ENCODE peak calls at places on chromosomes 2 and 18, in seven cellular contexts. G is NT2/D1, R is cardiac muscle cell, O is uterus, L is lower lobe of right lung, I is heart right ventricle, W is IMR-90. K is an unnamed sample.

GRCh38 chr2:182372661-182373060 is 54.2 kb downstream of the PDE1A start:
- DNase-seq in G (no peak), R (no peak), O (peak; percentile 29), L (no peak), I (no peak), W (peak; percentile 91), K (no peak)

GRCh38 chr2:66691199-66691975 is 256.5 kb downstream of the MEIS1 start:
- DNase-seq in G (no peak), R (no peak), O (no peak), L (no peak), I (no peak), W (peak; percentile 14), K (no peak)

GRCh38 chr18:7584646-7585271 is 17.6 kb downstream of the PTPRM start:
- DNase-seq in G (no peak), R (no peak), O (no peak), L (no peak), I (no peak), W (no peak), K (no peak)

GRCh38 chr2:65228249-65228750 is 669 bp downstream of the ACTR2 start:
- DNase-seq in G (no peak), R (no peak), O (no peak), L (no peak), I (no peak), W (peak; percentile 39), K (no peak)

GRCh38 chr2:52264488-52264887 is 1232.6 kb upstream of the NRXN1 start:
- DNase-seq in G (no peak), R (no peak), O (no peak), L (no peak), I (no peak), W (no peak), K (no peak)

GRCh38 chr18:72674710-72675109 is 130.6 kb upstream of the CBLN2 start:
- DNase-seq in G (no peak), R (no peak), O (no peak), L (no peak), I (no peak), W (no peak), K (no peak)

GRCh38 chr2:126889071-126889470 is 9.6 kb upstream of the TEX51 start:
- DNase-seq in G (no peak), R (no peak), O (no peak), L (no peak), I (no peak), W (no peak), K (no peak)

GRCh38 chr2:27703638-27704341 is 40.1 kb downstream of the SLC4A1AP start:
- DNase-seq in G (peak; percentile 83), R (peak; percentile 88), O (peak; percentile 87), L (peak; percentile 73), I (peak; percentile 70), W (peak; percentile 96), K (peak; percentile 78)

GRCh38 chr2:142582317-142582716 is 295.1 kb upstream of the KYNU start:
- DNase-seq in G (no peak), R (no peak), O (no peak), L (no peak), I (no peak), W (no peak), K (no peak)

GRCh38 chr2:15031745-15032240 is 399.3 kb downstream of the LRATD1 start:
- DNase-seq in G (peak; percentile 23), R (no peak), O (no peak), L (no peak), I (no peak), W (no peak), K (no peak)

GRCh38 chr2:42901076-42901645 is 108.8 kb upstream of the HAAO start:
- DNase-seq in G (no peak), R (no peak), O (no peak), L (no peak), I (no peak), W (peak; percentile 75), K (no peak)

GRCh38 chr2:143778981-143779380 is 649.8 kb downstream of the ARHGAP15 start:
- DNase-seq in G (no peak), R (no peak), O (no peak), L (no peak), I (no peak), W (peak; percentile 62), K (no peak)

GRCh38 chr18:79611040-79611681 is 68.4 kb upstream of the CTDP1 start:
- DNase-seq in G (peak; percentile 44), R (no peak), O (peak; percentile 61), L (peak; percentile 22), I (peak; percentile 55), W (peak; percentile 92), K (peak; percentile 51)

GRCh38 chr2:190315273-190315672 is 4.4 kb downstream of the HIBCH start:
- DNase-seq in G (no peak), R (no peak), O (no peak), L (no peak), I (no peak), W (no peak), K (no peak)

GRCh38 chr2:215870088-215870490 is 143.3 kb downstream of the MREG start:
- DNase-seq in G (no peak), R (no peak), O (no peak), L (no peak), I (no peak), W (peak; percentile 72), K (no peak)

GRCh38 chr2:46314065-46314835 is 17.0 kb downstream of the EPAS1 start:
- DNase-seq in G (no peak), R (no peak), O (no peak), L (no peak), I (no peak), W (no peak), K (no peak)

GRCh38 chr2:202450785-202451184 is 74.7 kb downstream of the BMPR2 start:
- DNase-seq in G (no peak), R (no peak), O (no peak), L (no peak), I (no peak), W (peak; percentile 59), K (no peak)

GRCh38 chr18:12838178-12838634 is 45.8 kb downstream of the PTPN2 start:
- DNase-seq in G (no peak), R (no peak), O (peak; percentile 20), L (peak; percentile 80), I (no peak), W (peak; percentile 90), K (no peak)

DNA sequence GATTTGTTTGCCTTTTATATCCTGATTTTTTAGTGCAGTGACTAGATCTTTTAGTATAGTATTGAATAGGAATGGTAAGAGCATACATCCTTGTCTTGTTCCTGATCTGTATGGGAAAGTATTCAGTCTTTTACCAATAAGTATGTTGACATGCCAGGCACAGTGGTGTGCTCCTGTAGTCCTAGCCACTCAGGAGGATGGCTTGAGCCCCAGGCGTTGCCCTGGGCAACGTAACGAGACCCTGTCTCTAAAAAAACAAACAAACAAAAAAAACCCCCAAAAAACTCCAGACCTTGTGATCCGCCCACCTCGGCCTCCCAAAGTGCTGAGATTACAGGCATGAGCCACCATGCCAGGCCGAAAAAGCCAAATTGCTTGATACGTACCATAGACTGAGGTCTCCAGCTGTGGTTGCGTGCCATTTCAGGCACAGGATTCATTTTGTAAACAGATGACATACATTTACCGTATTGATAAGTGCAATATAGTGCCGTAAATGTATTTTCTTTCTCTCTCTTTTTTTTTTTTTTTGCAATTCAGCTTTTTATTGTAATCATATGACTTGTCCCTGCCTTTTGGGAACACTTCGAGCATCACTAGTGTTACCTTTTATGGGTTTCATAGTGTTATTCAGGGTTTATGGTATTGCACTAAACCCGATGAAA is 18.5 kb downstream of the BIRC6 start:
- DNase-seq in G (peak; percentile 15), R (no peak), O (no peak), L (no peak), I (no peak), W (no peak), K (no peak)
- H3K4me1 ChIP-seq in G (no peaks in the 10 kb centered on the region), R (no peaks in the 10 kb centered on the region), O (no peaks in the 10 kb centered on the region), L (peaks cover 25% of the 10 kb centered on the region), I (peaks cover 16% of the 10 kb centered on the region), W (peaks cover 5% of the 10 kb centered on the region), K (peaks cover 46% of the 10 kb centered on the region)

GRCh38 chr2:227378371-227378782 is 729 bp downstream of the TM4SF20 start:
- DNase-seq in G (no peak), R (no peak), O (no peak), L (no peak), I (no peak), W (peak; percentile 45), K (no peak)
- H3K27me3 ChIP-seq in G (no peaks in the 10 kb centered on the region), R (no peaks in the 10 kb centered on the region), O (no peaks in the 10 kb centered on the region), L (no peaks in the 10 kb centered on the region), I (peaks cover 8% of the 10 kb centered on the region), W (no peaks in the 10 kb centered on the region), K (peaks cover 64% of the 10 kb centered on the region)

DNA sequence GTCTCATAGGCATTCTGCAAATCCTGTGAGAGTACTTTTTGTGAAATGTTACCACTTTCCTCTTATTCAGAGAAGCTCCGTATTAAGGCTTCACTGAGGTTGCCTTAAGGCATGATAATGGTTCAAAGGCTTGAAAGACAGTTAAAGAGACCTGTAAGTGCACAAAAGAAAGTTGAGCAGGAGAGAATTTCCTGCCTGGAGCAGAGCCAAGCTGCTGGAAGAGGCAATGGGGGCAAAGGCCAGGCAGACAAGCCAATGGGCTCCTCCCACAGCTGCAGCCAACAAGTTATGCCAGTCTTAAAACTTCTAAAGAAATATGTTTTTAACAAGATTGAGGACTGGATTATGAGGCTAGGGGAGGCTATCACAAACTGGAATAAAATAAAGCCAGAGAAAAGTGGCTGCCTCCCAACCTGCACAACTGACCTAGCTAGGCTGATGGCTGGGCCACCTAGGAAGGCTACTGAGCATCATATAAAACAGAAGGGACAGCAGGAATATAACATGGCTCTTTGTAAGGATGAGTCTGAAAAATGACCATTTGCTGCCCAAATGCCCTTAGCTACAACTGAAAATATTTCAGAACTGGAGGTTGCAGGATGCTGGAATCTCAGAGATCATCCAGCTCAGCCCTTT is 2.1 kb downstream of the IL1B start:
- DNase-seq in G (no peak), R (no peak), O (no peak), L (no peak), I (no peak), W (no peak), K (no peak)
- H3K36me3 ChIP-seq in G (no peaks in the 10 kb centered on the region), R (no peaks in the 10 kb centered on the region), O (no peaks in the 10 kb centered on the region), L (no peaks in the 10 kb centered on the region), I (no peaks in the 10 kb centered on the region), W (no peaks in the 10 kb centered on the region), K (no peaks in the 10 kb centered on the region)

GRCh38 chr2:225100269-225100668 is 58.0 kb upstream of the DOCK10 start:
- DNase-seq in G (no peak), R (peak; percentile 5), O (no peak), L (no peak), I (no peak), W (peak; percentile 34), K (no peak)

GRCh38 chr2:225104321-225104720 is 62.1 kb upstream of the DOCK10 start:
- DNase-seq in G (no peak), R (no peak), O (no peak), L (no peak), I (no peak), W (no peak), K (no peak)

GRCh38 chr2:225103737-225104141 is 61.5 kb upstream of the DOCK10 start:
- DNase-seq in G (no peak), R (no peak), O (no peak), L (no peak), I (no peak), W (peak; percentile 73), K (no peak)

GRCh38 chr2:225097035-225097434 is 54.8 kb upstream of the DOCK10 start:
- DNase-seq in G (no peak), R (no peak), O (no peak), L (no peak), I (no peak), W (peak; percentile 87), K (no peak)

DNA sequence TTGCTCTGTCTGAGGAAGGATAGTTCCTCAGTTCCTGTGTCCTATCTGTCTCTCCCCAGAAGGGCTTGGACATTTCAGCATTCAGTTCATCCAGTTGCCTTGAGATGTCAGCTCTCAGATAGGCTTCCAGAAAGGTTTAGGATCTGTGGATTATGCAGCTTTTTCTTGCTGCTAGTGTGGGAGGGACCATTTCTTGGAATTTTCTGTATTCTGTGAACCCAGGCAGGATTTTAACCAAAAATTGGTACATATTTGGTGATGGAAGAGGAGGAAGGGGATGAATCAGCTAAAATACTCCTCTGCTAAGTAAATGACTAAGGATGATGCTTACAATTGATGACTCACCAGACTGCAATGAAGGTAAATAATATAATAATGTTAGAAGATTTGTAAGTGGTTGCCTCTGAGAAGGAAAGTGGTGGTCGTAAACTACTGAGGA is 58.6 kb upstream of the DOCK10 start:
- DNase-seq in G (no peak), R (no peak), O (no peak), L (no peak), I (no peak), W (peak; percentile 97), K (no peak)
- H3K4me1 ChIP-seq in G (no peaks in the 10 kb centered on the region), R (no peaks in the 10 kb centered on the region), O (no peaks in the 10 kb centered on the region), L (no peaks in the 10 kb centered on the region), I (no peaks in the 10 kb centered on the region), W (peaks cover 4% of the 10 kb centered on the region), K (no peaks in the 10 kb centered on the region)